ENCODE peak calls at places on chromosomes 13 and 19, in five cellular contexts. G is neuronal stem cell, L is mesenchymal stem cell, K is IMR-90, J is trophoblast cell. U is an unnamed sample.

GRCh38 chr19:17778621-17779280 is 16.2 kb upstream of the B3GNT3 start:
- DNase-seq in G (peak; percentile 50), L (peak; percentile 6), K (no peak), J (no peak), U (peak; percentile 71)

GRCh38 chr19:16702123-16702522 is 17.5 kb upstream of the NWD1 start:
- DNase-seq in G (no peak), L (peak; percentile 87), K (peak; percentile 66), J (no peak), U (no peak)

GRCh38 chr13:48950507-48950886 is 25.2 kb upstream of the FNDC3A start:
- DNase-seq in G (no peak), L (no peak), K (peak; percentile 27), J (no peak), U (no peak)

GRCh38 chr13:44313674-44314073 is 60.0 kb upstream of the SERP2 start:
- DNase-seq in G (no peak), L (peak; percentile 91), K (peak; percentile 91), J (no peak), U (no peak)

GRCh38 chr13:60012503-60012902 is 151.2 kb downstream of the DIAPH3 start:
- DNase-seq in G (no peak), L (no peak), K (no peak), J (no peak), U (no peak)

GRCh38 chr13:58085819-58086218 is 454.3 kb downstream of the PCDH17 start:
- DNase-seq in G (no peak), L (no peak), K (no peak), J (no peak), U (no peak)

GRCh38 chr13:111346281-111346680 is 25.8 kb downstream of the TEX29 start:
- DNase-seq in G (no peak), L (no peak), K (no peak), J (no peak), U (no peak)

GRCh38 chr19:16880884-16881554 is 7.8 kb upstream of the F2RL3 start:
- DNase-seq in G (no peak), L (no peak), K (no peak), J (no peak), U (no peak)

GRCh38 chr13:21176982-21177284 is 475 bp downstream of the MRPL57 start:
- DNase-seq in G (no peak), L (no peak), K (no peak), J (no peak), U (no peak)
- H2AFZ ChIP-seq in G (peak overlapping the region; percentile 97), L (peak overlapping the region; percentile 100), K (peak overlapping the region; percentile 91), J (peak overlapping the region; percentile 80), U (no peak overlapping the region)

GRCh38 chr13:100440756-100441421 is 147.7 kb downstream of the GGACT start:
- DNase-seq in G (no peak), L (peak; percentile 41), K (peak; percentile 75), J (no peak), U (no peak)
- H3K4ac ChIP-seq in G (no peak overlapping the region), L (no peak overlapping the region), K (peak overlapping the region; percentile 55), J (no peak overlapping the region), U (no peak overlapping the region)

DNA sequence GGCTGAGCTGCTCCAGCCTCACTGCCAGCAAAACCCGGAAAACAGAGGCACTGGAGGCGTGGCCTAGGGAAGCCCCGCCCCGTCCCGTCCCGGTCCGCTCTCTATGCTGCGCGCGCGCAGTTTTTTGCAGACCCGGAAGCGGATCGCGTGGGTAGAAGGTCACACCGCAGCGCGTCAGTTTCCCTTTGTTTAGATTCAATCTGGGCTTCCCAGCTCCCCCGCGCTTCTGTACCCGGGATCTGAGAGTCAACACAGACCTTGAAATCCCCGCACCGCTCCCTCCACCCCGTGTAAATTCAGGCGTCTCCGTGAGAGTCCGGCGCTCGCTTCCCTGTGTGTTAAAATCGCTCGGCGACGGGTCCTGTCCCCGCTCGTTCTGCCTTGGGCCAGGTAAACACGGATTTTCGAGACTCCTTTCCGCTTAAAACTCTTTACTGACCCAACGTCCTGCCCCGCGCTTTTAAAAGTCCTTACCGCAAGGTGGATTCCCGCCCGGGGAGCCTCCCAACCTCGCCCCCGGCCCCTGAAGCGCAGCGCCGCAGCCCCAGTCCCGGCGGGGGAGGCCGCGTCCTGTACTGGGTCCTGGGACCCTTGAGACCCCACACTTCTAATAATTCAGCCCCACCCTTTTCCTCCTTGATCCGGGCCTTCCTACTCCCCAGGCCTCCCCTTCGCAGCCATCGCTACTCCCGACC is at the start of gene ZNF610:
- DNase-seq in G (peak; percentile 66), L (peak; percentile 87), K (peak; percentile 88), J (peak; percentile 82), U (peak; percentile 88)
- H3K27ac ChIP-seq in G (peak within 1 kb of the TSS; percentile 50), L (peak within 1 kb of the TSS; percentile 49), K (peak within 1 kb of the TSS; percentile 74), J (no peak within 1 kb of the TSS), U (no peak within 1 kb of the TSS)

GRCh38 chr13:109784590-109785140 is 1.7 kb downstream of the IRS2 start:
- DNase-seq in G (peak; percentile 85), L (peak; percentile 77), K (peak; percentile 62), J (peak; percentile 73), U (peak; percentile 81)
- H2AFZ ChIP-seq in G (no peak overlapping the region), L (peak overlapping the region; percentile 58), K (peak overlapping the region; percentile 89), J (peak overlapping the region; percentile 11), U (no peak overlapping the region)